ENCODE peak calls at places on chromosomes 16 and 17, in nine cellular contexts. One of them, this sample, is unnamed.

GRCh38 chr16:25896412-25896811 is 204.7 kb downstream of the HS3ST4 start:
- DNase-seq in endodermal cell: no peak
- DNase-seq in stomach: no peak
- DNase-seq in AG09309: no peak
- DNase-seq in sigmoid colon: no peak
- DNase-seq in adrenal gland: no peak
- DNase-seq in HFFc6: no peak
- DNase-seq in progenitor cell of endocrine pancreas: no peak
- DNase-seq in IMR-90: no peak
- DNase-seq in this sample: no peak

GRCh38 chr17:7011942-7012254 is 526 bp upstream of the RNASEK start:
- DNase-seq in HFFc6: no peak
- DNase-seq in endodermal cell: peak; percentile 38
- DNase-seq in stomach: no peak
- DNase-seq in IMR-90: no peak
- DNase-seq in adrenal gland: no peak
- DNase-seq in AG09309: no peak
- DNase-seq in progenitor cell of endocrine pancreas: no peak
- DNase-seq in sigmoid colon: no peak
- DNase-seq in this sample: no peak

GRCh38 chr17:11996722-11997146 is 541 bp downstream of the ZNF18 start:
- DNase-seq in endodermal cell: no peak
- DNase-seq in stomach: peak; percentile 44
- DNase-seq in progenitor cell of endocrine pancreas: no peak
- DNase-seq in HFFc6: peak; percentile 48
- DNase-seq in adrenal gland: peak; percentile 64
- DNase-seq in IMR-90: peak; percentile 28
- DNase-seq in AG09309: no peak
- DNase-seq in sigmoid colon: no peak
- DNase-seq in this sample: peak; percentile 45

GRCh38 chr16:29744541-29745101 is 1.2 kb downstream of the C16orf54 start:
- DNase-seq in progenitor cell of endocrine pancreas: no peak
- DNase-seq in AG09309: no peak
- DNase-seq in adrenal gland: no peak
- DNase-seq in HFFc6: no peak
- DNase-seq in endodermal cell: no peak
- DNase-seq in sigmoid colon: no peak
- DNase-seq in IMR-90: no peak
- DNase-seq in stomach: no peak
- DNase-seq in this sample: no peak

GRCh38 chr17:33927732-33928133 is 327.4 kb upstream of the CCL2 start:
- DNase-seq in stomach: no peak
- DNase-seq in progenitor cell of endocrine pancreas: no peak
- DNase-seq in sigmoid colon: no peak
- DNase-seq in adrenal gland: no peak
- DNase-seq in HFFc6: no peak
- DNase-seq in IMR-90: peak; percentile 29
- DNase-seq in endodermal cell: no peak
- DNase-seq in AG09309: no peak
- DNase-seq in this sample: no peak

GRCh38 chr17:80794281-80795089 is 197.2 kb upstream of the CHMP6 start:
- DNase-seq in HFFc6: no peak
- DNase-seq in AG09309: no peak
- DNase-seq in progenitor cell of endocrine pancreas: no peak
- DNase-seq in sigmoid colon: peak; percentile 57
- DNase-seq in adrenal gland: no peak
- DNase-seq in endodermal cell: peak; percentile 34
- DNase-seq in stomach: no peak
- DNase-seq in IMR-90: no peak
- DNase-seq in this sample: no peak

GRCh38 chr17:34107019-34107418 is 148.1 kb upstream of the CCL2 start:
- DNase-seq in IMR-90: no peak
- DNase-seq in AG09309: no peak
- DNase-seq in adrenal gland: no peak
- DNase-seq in stomach: no peak
- DNase-seq in progenitor cell of endocrine pancreas: no peak
- DNase-seq in sigmoid colon: no peak
- DNase-seq in endodermal cell: no peak
- DNase-seq in HFFc6: no peak
- DNase-seq in this sample: no peak

GRCh38 chr16:73615256-73615655 is 567.3 kb upstream of the ZFHX3 start:
- DNase-seq in AG09309: no peak
- DNase-seq in endodermal cell: no peak
- DNase-seq in stomach: no peak
- DNase-seq in IMR-90: no peak
- DNase-seq in progenitor cell of endocrine pancreas: no peak
- DNase-seq in adrenal gland: no peak
- DNase-seq in HFFc6: no peak
- DNase-seq in sigmoid colon: no peak
- DNase-seq in this sample: no peak

GRCh38 chr16:48276102-48276501 is 28.8 kb upstream of the ABCC11 start:
- DNase-seq in sigmoid colon: no peak
- DNase-seq in AG09309: no peak
- DNase-seq in endodermal cell: no peak
- DNase-seq in HFFc6: peak; percentile 25
- DNase-seq in IMR-90: peak; percentile 69
- DNase-seq in adrenal gland: no peak
- DNase-seq in stomach: no peak
- DNase-seq in progenitor cell of endocrine pancreas: no peak
- DNase-seq in this sample: no peak

GRCh38 chr16:85781685-85782370 is 17.5 kb downstream of the EMC8 start:
- DNase-seq in AG09309: no peak
- DNase-seq in endodermal cell: no peak
- DNase-seq in adrenal gland: peak; percentile 32
- DNase-seq in stomach: peak; percentile 85
- DNase-seq in HFFc6: no peak
- DNase-seq in progenitor cell of endocrine pancreas: no peak
- DNase-seq in sigmoid colon: peak; percentile 87
- DNase-seq in IMR-90: peak; percentile 66
- DNase-seq in this sample: peak; percentile 80

GRCh38 chr17:74652020-74652419 is 28.5 kb upstream of the CD300E start:
- DNase-seq in progenitor cell of endocrine pancreas: no peak
- DNase-seq in HFFc6: no peak
- DNase-seq in sigmoid colon: no peak
- DNase-seq in endodermal cell: no peak
- DNase-seq in IMR-90: no peak
- DNase-seq in AG09309: no peak
- DNase-seq in stomach: no peak
- DNase-seq in adrenal gland: no peak
- DNase-seq in this sample: no peak

DNA sequence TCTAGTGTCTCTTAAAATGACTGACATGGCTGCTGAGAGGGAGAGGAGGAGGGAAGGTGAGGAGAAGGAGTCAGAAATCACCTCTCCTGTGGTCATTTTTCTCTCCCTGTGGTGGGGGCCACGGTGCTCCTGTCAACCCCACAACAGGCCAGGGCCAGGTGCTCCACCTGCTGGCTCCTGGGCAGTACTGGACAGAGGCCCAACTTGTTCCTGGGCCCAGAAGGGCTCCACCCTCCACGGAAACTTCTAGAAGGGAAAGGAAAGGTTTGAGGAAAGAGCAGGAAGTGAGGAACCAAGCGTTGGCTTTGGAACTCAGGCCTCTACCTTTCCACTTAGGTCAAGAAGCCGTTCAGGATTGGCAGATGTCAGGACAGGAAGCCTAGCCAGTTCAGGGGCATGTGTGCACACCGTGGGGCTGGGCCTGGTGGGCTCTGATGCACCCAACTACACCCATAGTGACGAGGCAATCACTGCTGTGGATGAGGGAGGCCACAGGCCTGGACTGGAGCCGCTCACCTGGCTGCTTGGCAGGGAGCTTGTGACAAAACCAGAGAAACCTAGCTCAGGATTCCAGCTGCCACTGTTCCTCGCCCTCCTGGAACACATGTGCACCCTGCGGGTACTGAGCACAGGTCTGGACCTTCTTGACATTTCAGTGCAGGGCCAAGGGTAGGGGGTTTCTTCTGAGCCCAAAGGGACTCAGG is 36.1 kb downstream of the WNT3 start:
- DNase-seq in endodermal cell: peak; percentile 87
- DNase-seq in AG09309: no peak
- DNase-seq in adrenal gland: no peak
- DNase-seq in stomach: peak; percentile 65
- DNase-seq in sigmoid colon: no peak
- DNase-seq in IMR-90: no peak
- DNase-seq in HFFc6: peak; percentile 43
- DNase-seq in progenitor cell of endocrine pancreas: no peak
- DNase-seq in this sample: no peak
- TF ChIP-seq CTCF in endodermal cell: peak; percentile 89
- TF ChIP-seq CTCF in AG09309: peak; percentile 76
- TF ChIP-seq CTCF in adrenal gland: peak; percentile 5
- TF ChIP-seq CTCF in stomach: no peak
- TF ChIP-seq CTCF in sigmoid colon: peak; percentile 15
- TF ChIP-seq CTCF in IMR-90: peak; percentile 55
- TF ChIP-seq CTCF in HFFc6: peak; percentile 84
- TF ChIP-seq CTCF in progenitor cell of endocrine pancreas: peak; percentile 63
- TF ChIP-seq CTCF in this sample: peak; percentile 35

DNA sequence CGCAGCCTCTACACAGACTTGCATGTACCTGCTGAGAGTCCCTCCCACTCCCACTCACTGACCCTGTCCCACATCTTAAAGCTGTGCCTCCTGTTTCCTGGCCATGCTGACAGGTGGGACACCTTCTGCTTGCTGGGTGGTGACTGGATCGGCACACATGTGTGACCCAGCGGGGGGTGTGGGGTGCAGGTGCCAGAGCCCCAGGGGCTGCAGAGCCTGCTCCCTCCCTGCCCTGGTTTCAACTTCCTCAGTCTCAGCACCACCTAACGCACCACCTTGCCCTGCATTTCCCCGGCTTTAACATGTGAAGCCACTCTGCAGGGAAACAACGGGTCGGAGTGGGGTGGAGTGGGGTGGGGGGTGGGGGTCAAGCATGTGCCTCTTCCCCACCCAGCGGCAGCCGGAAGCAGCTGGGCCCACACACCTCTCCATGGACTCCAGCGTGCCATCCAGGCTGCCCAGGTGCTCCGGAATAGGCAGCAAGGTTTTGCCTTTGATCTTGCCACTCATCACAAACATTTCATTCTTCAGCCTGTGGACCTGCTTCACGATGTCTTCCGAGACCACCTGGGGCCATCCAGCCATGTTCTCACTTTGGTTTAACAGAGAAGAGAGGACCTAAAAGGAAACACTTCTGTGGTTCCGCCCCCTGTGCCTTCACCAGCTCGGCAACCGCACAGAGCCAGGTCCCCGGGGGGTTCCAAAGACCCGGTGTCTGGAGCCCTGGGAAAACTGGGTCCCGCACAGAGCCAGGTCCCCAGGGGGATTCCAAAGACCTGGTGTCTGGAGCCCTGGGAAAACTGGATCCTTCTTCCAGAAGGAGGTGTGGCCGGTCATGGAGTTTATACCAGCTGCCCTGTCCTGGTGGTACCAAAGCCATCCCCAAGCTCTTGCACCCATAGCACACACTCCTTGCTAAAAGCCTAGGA is 4.7 kb downstream of the DNAH17 start:
- DNase-seq in sigmoid colon: no peak
- DNase-seq in HFFc6: no peak
- DNase-seq in IMR-90: no peak
- DNase-seq in progenitor cell of endocrine pancreas: no peak
- DNase-seq in AG09309: no peak
- DNase-seq in endodermal cell: peak; percentile 88
- DNase-seq in adrenal gland: no peak
- DNase-seq in stomach: no peak
- DNase-seq in this sample: no peak
- TF ChIP-seq CTCF in sigmoid colon: no peak
- TF ChIP-seq CTCF in HFFc6: no peak
- TF ChIP-seq CTCF in IMR-90: no peak
- TF ChIP-seq CTCF in progenitor cell of endocrine pancreas: no peak
- TF ChIP-seq CTCF in AG09309: no peak
- TF ChIP-seq CTCF in endodermal cell: no peak
- TF ChIP-seq CTCF in adrenal gland: no peak
- TF ChIP-seq CTCF in stomach: no peak
- TF ChIP-seq CTCF in this sample: no peak

GRCh38 chr16:79271583-79271982 is 329.0 kb downstream of the MAF start:
- DNase-seq in HFFc6: no peak
- DNase-seq in AG09309: no peak
- DNase-seq in adrenal gland: no peak
- DNase-seq in progenitor cell of endocrine pancreas: no peak
- DNase-seq in sigmoid colon: no peak
- DNase-seq in stomach: no peak
- DNase-seq in endodermal cell: no peak
- DNase-seq in IMR-90: no peak
- DNase-seq in this sample: no peak

GRCh38 chr16:79274197-79274596 is 326.3 kb downstream of the MAF start:
- DNase-seq in endodermal cell: no peak
- DNase-seq in stomach: no peak
- DNase-seq in HFFc6: no peak
- DNase-seq in IMR-90: no peak
- DNase-seq in adrenal gland: no peak
- DNase-seq in sigmoid colon: no peak
- DNase-seq in progenitor cell of endocrine pancreas: no peak
- DNase-seq in AG09309: no peak
- DNase-seq in this sample: no peak

GRCh38 chr16:79270011-79270410 is 330.5 kb downstream of the MAF start:
- DNase-seq in HFFc6: no peak
- DNase-seq in IMR-90: no peak
- DNase-seq in stomach: no peak
- DNase-seq in progenitor cell of endocrine pancreas: no peak
- DNase-seq in AG09309: no peak
- DNase-seq in sigmoid colon: no peak
- DNase-seq in adrenal gland: no peak
- DNase-seq in endodermal cell: no peak
- DNase-seq in this sample: no peak

GRCh38 chr16:79269211-79269863 is 331.2 kb downstream of the MAF start:
- DNase-seq in sigmoid colon: no peak
- DNase-seq in progenitor cell of endocrine pancreas: no peak
- DNase-seq in stomach: no peak
- DNase-seq in HFFc6: no peak
- DNase-seq in IMR-90: no peak
- DNase-seq in endodermal cell: no peak
- DNase-seq in adrenal gland: no peak
- DNase-seq in AG09309: no peak
- DNase-seq in this sample: no peak

DNA sequence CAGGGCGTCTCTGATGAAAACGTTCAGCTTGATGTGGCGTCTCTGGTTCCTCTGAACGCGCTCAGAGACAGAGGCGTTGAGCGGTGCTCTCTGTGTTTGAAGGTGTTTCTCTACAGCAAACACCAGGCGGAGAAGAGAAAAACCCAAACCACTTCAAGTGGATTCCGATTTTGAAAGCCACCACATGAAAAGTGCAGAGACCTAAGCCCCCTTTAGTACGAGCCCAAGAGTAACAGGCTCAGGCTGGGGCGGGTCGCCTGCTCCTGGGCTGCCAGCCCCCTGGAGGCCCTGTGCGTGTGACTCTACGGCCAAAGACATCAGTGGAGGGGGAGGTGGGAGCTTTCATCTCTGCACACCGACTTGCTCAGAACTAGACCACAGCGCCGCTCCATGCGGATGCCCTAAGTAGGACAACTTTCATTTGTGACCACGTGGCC is 328.4 kb downstream of the MAF start:
- DNase-seq in adrenal gland: no peak
- DNase-seq in endodermal cell: no peak
- DNase-seq in HFFc6: no peak
- DNase-seq in stomach: no peak
- DNase-seq in AG09309: no peak
- DNase-seq in IMR-90: no peak
- DNase-seq in progenitor cell of endocrine pancreas: no peak
- DNase-seq in sigmoid colon: no peak
- DNase-seq in this sample: no peak
- TF ChIP-seq CTCF in adrenal gland: no peak
- TF ChIP-seq CTCF in endodermal cell: no peak
- TF ChIP-seq CTCF in HFFc6: no peak
- TF ChIP-seq CTCF in stomach: no peak
- TF ChIP-seq CTCF in AG09309: no peak
- TF ChIP-seq CTCF in IMR-90: no peak
- TF ChIP-seq CTCF in progenitor cell of endocrine pancreas: no peak
- TF ChIP-seq CTCF in sigmoid colon: no peak
- TF ChIP-seq CTCF in this sample: no peak

GRCh38 chr16:67653131-67654068 is 6.7 kb downstream of the ACD start:
- DNase-seq in AG09309: no peak
- DNase-seq in HFFc6: no peak
- DNase-seq in sigmoid colon: no peak
- DNase-seq in stomach: no peak
- DNase-seq in adrenal gland: no peak
- DNase-seq in progenitor cell of endocrine pancreas: no peak
- DNase-seq in endodermal cell: peak; percentile 62
- DNase-seq in IMR-90: no peak
- DNase-seq in this sample: no peak
- TF ChIP-seq CTCF in AG09309: no peak
- TF ChIP-seq CTCF in HFFc6: peak; percentile 66
- TF ChIP-seq CTCF in sigmoid colon: no peak
- TF ChIP-seq CTCF in stomach: no peak
- TF ChIP-seq CTCF in adrenal gland: no peak
- TF ChIP-seq CTCF in progenitor cell of endocrine pancreas: peak; percentile 56
- TF ChIP-seq CTCF in endodermal cell: peak; percentile 74
- TF ChIP-seq CTCF in IMR-90: peak; percentile 22
- TF ChIP-seq CTCF in this sample: peak; percentile 18

This sample was measured in fibroblast of the aortic adventitia.